ENCODE peak calls at places on chromosomes 2 and 18, in seven cellular contexts. P is nephron progenitor cell; H is naive thymus-derived CD8-positive, alpha-beta T cell; O is activated T-cell treated with anti-CD3 and anti-CD28 coated beads for 48 hours; T is GF-D8; A is tibial nerve; U is stimulated activated CD4-positive, alpha-beta T cell treated with anti-CD3 and anti-CD28 coated beads, Interleukin-4, amount 100 ng/mL, for 4 hours. F is an unnamed sample.

GRCh38 chr2:26668041-26668440 is 24.5 kb upstream of the KCNK3 start:
- DNase-seq in P (no peak), O (no peak), T (no peak), A (no peak), H (no peak), U (no peak), F (no peak)

GRCh38 chr2:198863655-198864054 is 594.1 kb downstream of the SATB2 start:
- DNase-seq in U (no peak), O (no peak), A (no peak), P (no peak), T (no peak), H (no peak), F (no peak)

GRCh38 chr2:26669099-26669498 is 23.4 kb upstream of the KCNK3 start:
- DNase-seq in A (no peak), H (no peak), U (no peak), P (no peak), T (no peak), O (no peak), F (peak)

GRCh38 chr18:75063196-75063595 is 145.7 kb downstream of the PTGR3 start:
- DNase-seq in P (no peak), U (no peak), O (no peak), T (no peak), A (no peak), H (no peak), F (no peak)

GRCh38 chr2:119440873-119441272 is 9.2 kb downstream of the TMEM37 start:
- DNase-seq in H (no peak), A (no peak), O (no peak), U (no peak), P (no peak), T (no peak), F (no peak)

GRCh38 chr2:14126846-14127245 is 505.7 kb upstream of the LRATD1 start:
- DNase-seq in O (no peak), P (no peak), U (no peak), A (no peak), T (no peak), H (no peak), F (no peak)

GRCh38 chr2:29113891-29114321 is 1.3 kb upstream of the CLIP4 start:
- DNase-seq in P (no peak), H (no peak), T (no peak), A (peak), U (no peak), O (no peak), F (peak)

GRCh38 chr2:165825041-165825440 is 31.0 kb upstream of the GALNT3 start:
- DNase-seq in P (no peak), T (no peak), U (no peak), O (no peak), A (peak), H (no peak), F (peak)

GRCh38 chr2:190972846-190973245 is 41.1 kb downstream of the STAT1 start:
- DNase-seq in O (no peak), T (no peak), A (no peak), P (no peak), H (no peak), U (no peak), F (no peak)

GRCh38 chr18:61236476-61237057 is 96.7 kb upstream of the CDH20 start:
- DNase-seq in O (no peak), H (no peak), T (no peak), P (no peak), A (no peak), U (no peak), F (no peak)

GRCh38 chr18:9808530-9809241 is 77.1 kb upstream of the TXNDC2 start:
- DNase-seq in T (no peak), U (no peak), H (no peak), O (no peak), P (peak), A (no peak), F (peak)